ENCODE peak calls at places on chromosomes 1 and 21, in four cellular contexts. One of them, this sample, is unnamed.

GRCh38 chr1:20689645-20690056 is 28.2 kb downstream of the KIF17 start:
- DNase-seq in spleen: no peak
- DNase-seq in CD8-positive, alpha-beta T cell: no peak
- DNase-seq in OCI-LY7: no peak
- DNase-seq in this sample: no peak

GRCh38 chr1:235470741-235471439 is 33.4 kb downstream of the B3GALNT2 start:
- DNase-seq in CD8-positive, alpha-beta T cell: no peak
- DNase-seq in spleen: no peak
- DNase-seq in OCI-LY7: no peak
- DNase-seq in this sample: no peak

GRCh38 chr1:93304716-93305138 is 41.0 kb upstream of the DR1 start:
- DNase-seq in CD8-positive, alpha-beta T cell: no peak
- DNase-seq in OCI-LY7: peak
- DNase-seq in spleen: no peak
- DNase-seq in this sample: peak

GRCh38 chr21:42348762-42349161 is 2.0 kb downstream of the TFF2 start:
- DNase-seq in spleen: peak
- DNase-seq in CD8-positive, alpha-beta T cell: no peak
- DNase-seq in OCI-LY7: no peak
- DNase-seq in this sample: no peak

GRCh38 chr1:29686012-29686930 is 449.9 kb downstream of the PTPRU start:
- DNase-seq in spleen: no peak
- DNase-seq in OCI-LY7: no peak
- DNase-seq in CD8-positive, alpha-beta T cell: no peak
- DNase-seq in this sample: no peak

GRCh38 chr1:5286244-5286643 is 631.8 kb downstream of the AJAP1 start:
- DNase-seq in spleen: peak
- DNase-seq in CD8-positive, alpha-beta T cell: peak
- DNase-seq in OCI-LY7: peak
- DNase-seq in this sample: no peak

GRCh38 chr1:223345720-223346119 is 18.3 kb downstream of the SUSD4 start:
- DNase-seq in CD8-positive, alpha-beta T cell: no peak
- DNase-seq in spleen: no peak
- DNase-seq in OCI-LY7: no peak
- DNase-seq in this sample: no peak

GRCh38 chr1:65820983-65821382 is 28.3 kb downstream of the PDE4B start:
- DNase-seq in spleen: no peak
- DNase-seq in CD8-positive, alpha-beta T cell: no peak
- DNase-seq in OCI-LY7: no peak
- DNase-seq in this sample: no peak

GRCh38 chr1:114725230-114725629 is 8.7 kb upstream of the NRAS start:
- DNase-seq in CD8-positive, alpha-beta T cell: no peak
- DNase-seq in OCI-LY7: no peak
- DNase-seq in spleen: no peak
- DNase-seq in this sample: no peak

GRCh38 chr1:47738560-47739182 is 258.5 kb downstream of the TRABD2B start:
- DNase-seq in CD8-positive, alpha-beta T cell: no peak
- DNase-seq in spleen: no peak
- DNase-seq in OCI-LY7: no peak
- DNase-seq in this sample: no peak

GRCh38 chr1:151001592-151001991 is 5.1 kb downstream of the MINDY1 start:
- DNase-seq in CD8-positive, alpha-beta T cell: no peak
- DNase-seq in OCI-LY7: no peak
- DNase-seq in spleen: no peak
- DNase-seq in this sample: no peak

GRCh38 chr1:241411056-241411775 is 54.2 kb upstream of the RGS7 start:
- DNase-seq in CD8-positive, alpha-beta T cell: no peak
- DNase-seq in spleen: no peak
- DNase-seq in OCI-LY7: no peak
- DNase-seq in this sample: no peak

GRCh38 chr1:10622896-10623295 is 148.1 kb downstream of the PEX14 start:
- DNase-seq in spleen: peak
- DNase-seq in OCI-LY7: no peak
- DNase-seq in CD8-positive, alpha-beta T cell: no peak
- DNase-seq in this sample: no peak

GRCh38 chr1:191388283-191388682 is 770.0 kb upstream of the RGS18 start:
- DNase-seq in CD8-positive, alpha-beta T cell: no peak
- DNase-seq in spleen: no peak
- DNase-seq in OCI-LY7: no peak
- DNase-seq in this sample: no peak

GRCh38 chr1:192225713-192226112 is 67.5 kb downstream of the RGS18 start:
- DNase-seq in spleen: no peak
- DNase-seq in CD8-positive, alpha-beta T cell: no peak
- DNase-seq in OCI-LY7: no peak
- DNase-seq in this sample: no peak

GRCh38 chr1:155648207-155649147 is 38.5 kb downstream of the MSTO1 start:
- DNase-seq in CD8-positive, alpha-beta T cell: no peak
- DNase-seq in OCI-LY7: peak
- DNase-seq in spleen: no peak
- DNase-seq in this sample: no peak

GRCh38 chr1:205571747-205572146 is 60.1 kb downstream of the ELK4 start:
- DNase-seq in OCI-LY7: no peak
- DNase-seq in spleen: no peak
- DNase-seq in CD8-positive, alpha-beta T cell: peak
- DNase-seq in this sample: no peak

GRCh38 chr1:76330993-76331603 is 256.6 kb downstream of the ST6GALNAC3 start:
- DNase-seq in spleen: no peak
- DNase-seq in CD8-positive, alpha-beta T cell: no peak
- DNase-seq in OCI-LY7: peak
- DNase-seq in this sample: peak

GRCh38 chr1:36994863-36995262 is 39.5 kb downstream of the GRIK3 start:
- DNase-seq in OCI-LY7: no peak
- DNase-seq in spleen: no peak
- DNase-seq in CD8-positive, alpha-beta T cell: no peak
- DNase-seq in this sample: no peak

GRCh38 chr21:46667735-46668380 is 32.4 kb downstream of the PRMT2 start:
- DNase-seq in CD8-positive, alpha-beta T cell: no peak
- DNase-seq in spleen: no peak
- DNase-seq in OCI-LY7: no peak
- DNase-seq in this sample: peak

GRCh38 chr1:18884419-18884717 is 18.0 kb downstream of the ALDH4A1 start:
- DNase-seq in spleen: no peak
- DNase-seq in CD8-positive, alpha-beta T cell: no peak
- DNase-seq in OCI-LY7: no peak
- DNase-seq in this sample: no peak
- TF ChIP-seq CTCF in spleen: no peak
- TF ChIP-seq CTCF in CD8-positive, alpha-beta T cell: peak
- TF ChIP-seq CTCF in OCI-LY7: peak
- TF ChIP-seq CTCF in this sample: no peak

GRCh38 chr1:228314315-228314657 is 92.3 kb downstream of the TRIM11 start:
- DNase-seq in spleen: peak
- DNase-seq in OCI-LY7: no peak
- DNase-seq in CD8-positive, alpha-beta T cell: no peak
- DNase-seq in this sample: no peak
- TF ChIP-seq CTCF in spleen: no peak
- TF ChIP-seq CTCF in OCI-LY7: no peak
- TF ChIP-seq CTCF in CD8-positive, alpha-beta T cell: no peak
- TF ChIP-seq CTCF in this sample: no peak

GRCh38 chr1:40162791-40163441 is 1.7 kb downstream of the RLF start:
- DNase-seq in OCI-LY7: no peak
- DNase-seq in spleen: no peak
- DNase-seq in CD8-positive, alpha-beta T cell: no peak
- DNase-seq in this sample: no peak

GRCh38 chr1:40155910-40156309 is 5.3 kb upstream of the RLF start:
- DNase-seq in spleen: no peak
- DNase-seq in CD8-positive, alpha-beta T cell: no peak
- DNase-seq in OCI-LY7: no peak
- DNase-seq in this sample: no peak

GRCh38 chr1:40161888-40162397 is 756 bp downstream of the RLF start:
- DNase-seq in spleen: no peak
- DNase-seq in OCI-LY7: no peak
- DNase-seq in CD8-positive, alpha-beta T cell: no peak
- DNase-seq in this sample: no peak

GRCh38 chr1:40160806-40161124 is 422 bp upstream of the RLF start:
- DNase-seq in OCI-LY7: no peak
- DNase-seq in spleen: no peak
- DNase-seq in CD8-positive, alpha-beta T cell: no peak
- DNase-seq in this sample: no peak

DNA sequence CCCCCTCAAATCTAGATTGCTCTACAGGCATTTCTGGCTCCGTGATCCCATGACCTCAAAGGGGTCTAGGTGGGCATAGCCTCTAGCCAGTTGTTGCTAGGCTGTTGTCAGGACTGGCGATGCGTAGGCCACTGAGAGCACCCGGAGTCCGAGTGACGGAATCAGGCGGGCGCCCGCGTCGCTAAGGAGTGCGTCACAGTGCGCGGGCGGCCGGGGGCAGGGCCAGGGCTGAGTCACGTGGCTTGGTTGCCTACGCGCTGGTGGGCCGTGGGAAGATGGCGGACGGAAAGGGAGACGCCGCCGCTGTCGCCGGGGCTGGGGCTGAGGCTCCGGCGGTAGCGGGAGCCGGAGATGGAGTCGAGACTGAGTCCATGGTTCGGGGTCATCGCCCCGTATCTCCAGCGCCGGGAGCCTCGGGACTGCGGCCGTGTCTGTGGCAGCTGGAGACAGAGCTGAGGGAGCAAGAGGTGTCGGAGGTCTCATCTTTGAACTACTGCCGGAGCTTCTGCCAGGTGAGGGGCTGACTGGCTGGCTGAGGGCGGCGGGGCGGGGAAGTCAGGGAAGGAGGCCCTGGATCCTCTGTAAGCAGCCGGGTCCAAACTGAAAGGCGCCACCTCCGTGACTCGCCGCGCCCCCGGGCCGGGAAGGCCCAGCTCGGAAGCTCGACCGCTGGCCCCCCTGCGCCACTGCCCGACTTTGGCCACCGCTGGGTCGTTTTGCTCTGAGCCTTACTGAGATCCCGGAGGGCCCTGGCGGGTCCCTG is at the start of gene RLF:
- DNase-seq in spleen: peak
- DNase-seq in OCI-LY7: peak
- DNase-seq in CD8-positive, alpha-beta T cell: peak
- DNase-seq in this sample: peak
- TF ChIP-seq CTCF in spleen: no peak
- TF ChIP-seq CTCF in OCI-LY7: no peak
- TF ChIP-seq CTCF in CD8-positive, alpha-beta T cell: no peak
- TF ChIP-seq CTCF in this sample: no peak

DNA sequence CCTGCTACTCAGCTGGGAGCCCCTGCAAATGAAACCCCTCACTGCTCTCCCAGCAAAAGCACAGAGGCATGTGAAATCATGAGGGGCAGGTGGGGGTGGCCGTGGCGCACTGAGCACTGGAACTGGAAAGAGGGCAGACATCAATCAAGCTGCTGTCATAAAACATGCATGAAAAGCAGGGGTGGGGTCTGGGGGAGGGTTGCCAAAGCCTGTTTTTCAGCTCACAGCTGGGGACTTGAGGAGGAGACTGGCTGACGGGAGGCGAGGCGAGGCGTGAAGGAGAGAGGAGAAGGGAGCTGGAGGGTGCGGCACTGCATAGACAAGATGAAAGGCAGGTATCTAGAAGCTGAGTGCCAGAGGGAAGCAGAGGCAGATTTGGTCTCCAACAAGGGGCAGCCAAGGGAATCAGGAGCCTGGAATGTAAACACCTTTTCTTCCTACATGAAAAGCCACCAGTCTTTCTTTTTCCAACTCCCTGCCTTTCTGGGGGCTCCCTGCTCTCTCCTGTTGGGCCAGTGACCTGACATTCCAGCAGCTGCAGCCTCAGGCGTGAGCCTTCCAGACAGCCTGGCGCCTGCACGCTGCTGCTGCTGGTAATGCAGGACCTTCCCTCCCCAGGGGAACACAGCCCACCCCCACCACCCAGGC is 87.0 kb downstream of the NMNAT2 start:
- DNase-seq in spleen: no peak
- DNase-seq in CD8-positive, alpha-beta T cell: no peak
- DNase-seq in OCI-LY7: no peak
- DNase-seq in this sample: no peak
- TF ChIP-seq CTCF in spleen: no peak
- TF ChIP-seq CTCF in CD8-positive, alpha-beta T cell: no peak
- TF ChIP-seq CTCF in OCI-LY7: no peak
- TF ChIP-seq CTCF in this sample: no peak

DNA sequence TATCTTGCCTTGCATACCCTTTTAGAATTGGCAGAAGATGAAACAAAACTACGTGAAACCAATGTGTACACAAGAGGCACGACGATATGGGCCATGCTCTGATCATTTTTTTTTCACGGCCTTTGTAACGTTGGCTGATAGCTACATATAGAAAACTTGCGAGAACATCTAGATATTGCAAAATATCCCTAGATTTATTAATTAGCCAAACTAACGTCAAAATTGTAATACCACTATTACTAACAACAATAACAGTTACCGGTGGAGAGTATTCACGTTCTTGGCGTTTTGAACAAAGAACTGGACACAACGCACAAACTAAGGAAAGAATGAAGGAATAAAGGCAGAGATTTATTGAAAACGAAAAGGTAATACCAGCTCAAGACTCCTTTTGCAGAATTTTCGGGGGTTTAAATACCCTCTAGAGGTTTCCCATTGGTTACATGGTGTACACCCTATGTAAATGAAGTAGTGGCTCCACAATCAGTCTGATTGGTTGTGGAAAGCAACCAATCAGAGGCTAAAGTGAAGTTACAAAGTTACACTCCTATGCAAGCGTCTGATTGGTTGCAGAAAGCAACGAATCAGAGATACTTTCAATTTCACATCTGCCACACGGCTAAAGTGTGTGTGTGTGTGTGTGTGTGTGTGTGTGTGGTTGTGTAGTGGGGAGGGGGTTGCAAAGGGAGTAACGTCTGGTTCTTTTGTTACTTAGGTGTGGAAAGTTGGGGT is 945 bp upstream of the GTF2B start:
- DNase-seq in spleen: no peak
- DNase-seq in CD8-positive, alpha-beta T cell: no peak
- DNase-seq in OCI-LY7: peak
- DNase-seq in this sample: no peak
- TF ChIP-seq CTCF in spleen: no peak
- TF ChIP-seq CTCF in CD8-positive, alpha-beta T cell: no peak
- TF ChIP-seq CTCF in OCI-LY7: no peak
- TF ChIP-seq CTCF in this sample: no peak

DNA sequence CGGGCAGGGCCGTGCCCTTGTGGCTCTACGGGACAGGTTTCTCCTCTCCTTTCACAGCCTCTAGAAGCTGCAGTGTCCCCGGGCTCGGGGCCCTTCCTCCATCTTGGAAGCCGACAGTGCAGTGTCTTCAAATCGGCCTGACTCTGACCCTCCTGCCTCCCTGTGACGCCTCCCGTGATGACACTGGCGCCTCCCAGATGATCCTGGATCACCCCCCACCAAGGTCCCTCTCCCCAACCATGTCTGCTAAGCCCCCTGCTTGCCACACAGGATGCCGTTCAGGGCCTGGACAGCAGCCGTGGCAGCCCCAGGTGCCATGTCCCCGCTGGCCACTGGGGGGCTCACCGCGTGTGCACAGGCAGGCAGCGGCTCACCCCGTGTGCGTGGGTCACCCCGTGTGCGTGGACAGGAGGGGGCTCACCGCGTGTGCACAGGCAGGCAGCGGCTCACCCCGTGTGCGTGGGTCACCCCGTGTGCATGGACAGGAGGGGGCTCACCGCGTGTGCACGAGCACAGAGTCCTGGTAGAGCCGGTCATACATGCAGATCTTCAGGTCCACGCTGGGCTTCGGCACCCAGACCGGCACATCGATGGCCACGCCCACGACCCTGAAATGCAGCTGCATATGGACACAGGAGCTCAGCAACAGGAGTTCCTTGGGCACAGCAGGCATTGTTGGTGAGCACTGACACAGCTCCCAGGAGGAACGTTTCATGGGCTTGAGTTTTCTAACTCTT is 24.9 kb upstream of the TMEM52 start:
- DNase-seq in CD8-positive, alpha-beta T cell: peak
- DNase-seq in spleen: peak
- DNase-seq in OCI-LY7: peak
- DNase-seq in this sample: peak
- TF ChIP-seq CTCF in CD8-positive, alpha-beta T cell: peak
- TF ChIP-seq CTCF in spleen: peak
- TF ChIP-seq CTCF in OCI-LY7: peak
- TF ChIP-seq CTCF in this sample: peak

GRCh38 chr1:171142451-171143121 is 42.5 kb upstream of the FMO2 start:
- DNase-seq in CD8-positive, alpha-beta T cell: no peak
- DNase-seq in spleen: no peak
- DNase-seq in OCI-LY7: no peak
- DNase-seq in this sample: no peak
- TF ChIP-seq CTCF in CD8-positive, alpha-beta T cell: no peak
- TF ChIP-seq CTCF in spleen: no peak
- TF ChIP-seq CTCF in OCI-LY7: no peak
- TF ChIP-seq CTCF in this sample: no peak